ENCODE peak calls at places on chromosomes 11 and 22, in six cellular contexts. T is NCI-H460; X is GM12891; W is activated CD4-positive, alpha-beta T cell treated with anti-CD3 and anti-CD28 coated beads, Interleukin-2, amount 50 U/mL, for 4 hours; Q is posterior vena cava; I is activated T-helper 1 cell treated with Interleukin-2 at 50 U/mL for 16 hours. S is an unnamed sample.

GRCh38 chr22:31501738-31502137 is 5.4 kb downstream of the SFI1 start:
- DNase-seq in X (no peak), T (no peak), Q (no peak), I (no peak), W (no peak), S (no peak)

GRCh38 chr11:2534131-2534956 is 89.5 kb downstream of the KCNQ1 start:
- DNase-seq in W (no peak), I (no peak), X (no peak), Q (peak), T (no peak), S (peak)

GRCh38 chr22:40176921-40177737 is 596 bp upstream of the TNRC6B start:
- DNase-seq in W (peak), I (peak), Q (no peak), X (no peak), T (peak), S (no peak)

GRCh38 chr11:120839846-120840402 is 184.0 kb upstream of the TBCEL start:
- DNase-seq in T (no peak), W (no peak), X (no peak), I (no peak), Q (no peak), S (no peak)

GRCh38 chr11:60204922-60205321 is 22.0 kb upstream of the MS4A6A start:
- DNase-seq in W (no peak), Q (no peak), I (no peak), X (no peak), T (no peak), S (no peak)

GRCh38 chr11:60765355-60765754 is 8.7 kb downstream of the MS4A15 start:
- DNase-seq in T (no peak), W (no peak), I (no peak), Q (no peak), X (no peak), S (no peak)

GRCh38 chr11:130102457-130103249 is 33.0 kb downstream of the APLP2 start:
- DNase-seq in T (no peak), I (no peak), W (no peak), X (no peak), Q (no peak), S (no peak)

GRCh38 chr11:130761560-130762220 is 154.6 kb downstream of the SNX19 start:
- DNase-seq in T (no peak), I (no peak), X (no peak), Q (no peak), W (no peak), S (no peak)

GRCh38 chr11:94794287-94795168 is 26.4 kb downstream of the AMOTL1 start:
- DNase-seq in I (no peak), X (no peak), T (no peak), W (no peak), Q (no peak), S (peak)

GRCh38 chr11:69814902-69815301 is 4.3 kb downstream of the FGF3 start:
- DNase-seq in Q (no peak), X (no peak), I (no peak), W (no peak), T (no peak), S (no peak)

GRCh38 chr11:45899448-45900174 is 7.5 kb downstream of the FREY1 start:
- DNase-seq in Q (peak), W (peak), T (peak), X (peak), I (no peak), S (peak)

GRCh38 chr11:45879803-45880685 is 5.4 kb upstream of the MAPK8IP1 start:
- DNase-seq in I (no peak), W (no peak), X (no peak), Q (no peak), T (no peak), S (no peak)

GRCh38 chr11:79170289-79170688 is 270.5 kb downstream of the TENM4 start:
- DNase-seq in X (no peak), W (no peak), Q (no peak), T (no peak), I (no peak), S (no peak)

GRCh38 chr11:61598886-61599868 is 18.3 kb upstream of the SYT7 start:
- DNase-seq in T (no peak), X (no peak), I (no peak), W (no peak), Q (no peak), S (peak)

GRCh38 chr22:36299911-36300310 is 47.0 kb downstream of the APOL1 start:
- DNase-seq in T (no peak), Q (no peak), I (no peak), W (no peak), X (no peak), S (no peak)

GRCh38 chr11:70467196-70468085 is 69.1 kb downstream of the CTTN start:
- DNase-seq in W (peak), X (no peak), Q (peak), I (no peak), T (peak), S (no peak)